ENCODE peak calls at places on chromosome 5, in seven cellular contexts. One of them, this sample, is unnamed.

GRCh38 chr5:179801304-179802206 is 5.1 kb downstream of the MGAT4B start:
- DNase-seq in stromal cell of bone marrow: no peak
- DNase-seq in body of pancreas: peak
- DNase-seq in heart left ventricle: peak
- DNase-seq in T-helper 2 cell: peak
- DNase-seq in HS-5: no peak
- DNase-seq in cardiac fibroblast: peak
- DNase-seq in this sample: peak

GRCh38 chr5:68216737-68217231 is 1.2 kb downstream of the PIK3R1 start:
- DNase-seq in HS-5: no peak
- DNase-seq in heart left ventricle: no peak
- DNase-seq in cardiac fibroblast: peak
- DNase-seq in stromal cell of bone marrow: no peak
- DNase-seq in body of pancreas: no peak
- DNase-seq in T-helper 2 cell: no peak
- DNase-seq in this sample: peak

GRCh38 chr5:80177236-80177635 is 78.6 kb downstream of the SERINC5 start:
- DNase-seq in HS-5: no peak
- DNase-seq in heart left ventricle: no peak
- DNase-seq in body of pancreas: no peak
- DNase-seq in cardiac fibroblast: no peak
- DNase-seq in stromal cell of bone marrow: no peak
- DNase-seq in T-helper 2 cell: no peak
- DNase-seq in this sample: no peak

GRCh38 chr5:127080001-127080478 is 6.7 kb upstream of the C5orf63 start:
- DNase-seq in heart left ventricle: no peak
- DNase-seq in body of pancreas: no peak
- DNase-seq in stromal cell of bone marrow: no peak
- DNase-seq in cardiac fibroblast: no peak
- DNase-seq in T-helper 2 cell: no peak
- DNase-seq in HS-5: no peak
- DNase-seq in this sample: no peak

GRCh38 chr5:52853573-52854163 is 66.0 kb downstream of the ITGA1 start:
- DNase-seq in stromal cell of bone marrow: no peak
- DNase-seq in cardiac fibroblast: no peak
- DNase-seq in heart left ventricle: no peak
- DNase-seq in body of pancreas: no peak
- DNase-seq in T-helper 2 cell: no peak
- DNase-seq in HS-5: no peak
- DNase-seq in this sample: no peak

GRCh38 chr5:2371419-2371710 is 380.1 kb downstream of the IRX2 start:
- DNase-seq in T-helper 2 cell: no peak
- DNase-seq in stromal cell of bone marrow: no peak
- DNase-seq in HS-5: no peak
- DNase-seq in body of pancreas: no peak
- DNase-seq in cardiac fibroblast: no peak
- DNase-seq in heart left ventricle: no peak
- DNase-seq in this sample: no peak

GRCh38 chr5:153619706-153620105 is 129.2 kb downstream of the GRIA1 start:
- DNase-seq in T-helper 2 cell: no peak
- DNase-seq in heart left ventricle: no peak
- DNase-seq in body of pancreas: no peak
- DNase-seq in cardiac fibroblast: peak
- DNase-seq in HS-5: no peak
- DNase-seq in stromal cell of bone marrow: no peak
- DNase-seq in this sample: no peak

GRCh38 chr5:170736966-170737365 is 46.6 kb upstream of the GABRP start:
- DNase-seq in HS-5: no peak
- DNase-seq in heart left ventricle: no peak
- DNase-seq in stromal cell of bone marrow: no peak
- DNase-seq in T-helper 2 cell: no peak
- DNase-seq in body of pancreas: no peak
- DNase-seq in cardiac fibroblast: no peak
- DNase-seq in this sample: no peak

GRCh38 chr5:176812269-176813259 is 2.2 kb downstream of the UNC5A start:
- DNase-seq in stromal cell of bone marrow: no peak
- DNase-seq in body of pancreas: no peak
- DNase-seq in HS-5: no peak
- DNase-seq in cardiac fibroblast: peak
- DNase-seq in T-helper 2 cell: no peak
- DNase-seq in heart left ventricle: no peak
- DNase-seq in this sample: no peak

GRCh38 chr5:95628154-95628810 is 8.4 kb downstream of the GPR150 start:
- DNase-seq in T-helper 2 cell: no peak
- DNase-seq in stromal cell of bone marrow: no peak
- DNase-seq in heart left ventricle: no peak
- DNase-seq in HS-5: no peak
- DNase-seq in body of pancreas: no peak
- DNase-seq in cardiac fibroblast: no peak
- DNase-seq in this sample: no peak

GRCh38 chr5:127910307-127910956 is 173.1 kb upstream of the SLC12A2 start:
- DNase-seq in HS-5: no peak
- DNase-seq in cardiac fibroblast: no peak
- DNase-seq in heart left ventricle: no peak
- DNase-seq in body of pancreas: no peak
- DNase-seq in stromal cell of bone marrow: no peak
- DNase-seq in T-helper 2 cell: no peak
- DNase-seq in this sample: no peak

GRCh38 chr5:159947708-159948358 is 31.6 kb downstream of the ADRA1B start:
- DNase-seq in heart left ventricle: no peak
- DNase-seq in body of pancreas: no peak
- DNase-seq in cardiac fibroblast: no peak
- DNase-seq in stromal cell of bone marrow: no peak
- DNase-seq in T-helper 2 cell: no peak
- DNase-seq in HS-5: no peak
- DNase-seq in this sample: peak

GRCh38 chr5:16579142-16579541 is 37.7 kb downstream of the RETREG1 start:
- DNase-seq in HS-5: no peak
- DNase-seq in stromal cell of bone marrow: no peak
- DNase-seq in body of pancreas: peak
- DNase-seq in heart left ventricle: peak
- DNase-seq in T-helper 2 cell: no peak
- DNase-seq in cardiac fibroblast: no peak
- DNase-seq in this sample: no peak

GRCh38 chr5:177447066-177447610 is 524 bp downstream of the PRR7 start:
- DNase-seq in cardiac fibroblast: peak
- DNase-seq in T-helper 2 cell: peak
- DNase-seq in heart left ventricle: no peak
- DNase-seq in HS-5: no peak
- DNase-seq in stromal cell of bone marrow: no peak
- DNase-seq in body of pancreas: peak
- DNase-seq in this sample: no peak

GRCh38 chr5:169303119-169303515 is 2.2 kb upstream of the SLIT3 start:
- DNase-seq in cardiac fibroblast: no peak
- DNase-seq in body of pancreas: no peak
- DNase-seq in stromal cell of bone marrow: no peak
- DNase-seq in HS-5: no peak
- DNase-seq in T-helper 2 cell: no peak
- DNase-seq in heart left ventricle: no peak
- DNase-seq in this sample: no peak

GRCh38 chr5:31626156-31626555 is 12.8 kb upstream of the PDZD2 start:
- DNase-seq in cardiac fibroblast: no peak
- DNase-seq in heart left ventricle: peak
- DNase-seq in body of pancreas: peak
- DNase-seq in stromal cell of bone marrow: no peak
- DNase-seq in T-helper 2 cell: no peak
- DNase-seq in HS-5: no peak
- DNase-seq in this sample: no peak

GRCh38 chr5:60522299-60522915 is 177.6 kb downstream of the DEPDC1B start:
- DNase-seq in heart left ventricle: no peak
- DNase-seq in body of pancreas: no peak
- DNase-seq in cardiac fibroblast: peak
- DNase-seq in HS-5: no peak
- DNase-seq in stromal cell of bone marrow: no peak
- DNase-seq in T-helper 2 cell: no peak
- DNase-seq in this sample: no peak

GRCh38 chr5:22238047-22238446 is 615.1 kb downstream of the CDH12 start:
- DNase-seq in cardiac fibroblast: no peak
- DNase-seq in T-helper 2 cell: no peak
- DNase-seq in heart left ventricle: no peak
- DNase-seq in HS-5: peak
- DNase-seq in stromal cell of bone marrow: no peak
- DNase-seq in body of pancreas: no peak
- DNase-seq in this sample: no peak

GRCh38 chr5:78597068-78597857 is 51.3 kb downstream of the LHFPL2 start:
- DNase-seq in cardiac fibroblast: peak
- DNase-seq in stromal cell of bone marrow: peak
- DNase-seq in heart left ventricle: no peak
- DNase-seq in body of pancreas: no peak
- DNase-seq in HS-5: no peak
- DNase-seq in T-helper 2 cell: no peak
- DNase-seq in this sample: peak

GRCh38 chr5:93578813-93579560 is 2.0 kb downstream of the NR2F1-AS1 start:
- DNase-seq in HS-5: no peak
- DNase-seq in stromal cell of bone marrow: no peak
- DNase-seq in cardiac fibroblast: peak
- DNase-seq in T-helper 2 cell: no peak
- DNase-seq in heart left ventricle: no peak
- DNase-seq in body of pancreas: peak
- DNase-seq in this sample: no peak

GRCh38 chr5:150517272-150518152 is 9.6 kb downstream of the NDST1 start:
- DNase-seq in heart left ventricle: peak
- DNase-seq in stromal cell of bone marrow: peak
- DNase-seq in cardiac fibroblast: peak
- DNase-seq in HS-5: peak
- DNase-seq in body of pancreas: peak
- DNase-seq in T-helper 2 cell: no peak
- DNase-seq in this sample: peak

GRCh38 chr5:438481-438981 is 4.4 kb upstream of the EXOC3 start:
- DNase-seq in stromal cell of bone marrow: no peak
- DNase-seq in body of pancreas: no peak
- DNase-seq in T-helper 2 cell: no peak
- DNase-seq in heart left ventricle: no peak
- DNase-seq in cardiac fibroblast: no peak
- DNase-seq in HS-5: no peak
- DNase-seq in this sample: no peak

GRCh38 chr5:132446621-132447020 is 44.0 kb downstream of the IRF1 start:
- DNase-seq in HS-5: no peak
- DNase-seq in cardiac fibroblast: peak
- DNase-seq in stromal cell of bone marrow: peak
- DNase-seq in body of pancreas: peak
- DNase-seq in heart left ventricle: peak
- DNase-seq in T-helper 2 cell: no peak
- DNase-seq in this sample: peak

GRCh38 chr5:175520321-175520720 is 42.0 kb downstream of the SFXN1 start:
- DNase-seq in HS-5: no peak
- DNase-seq in body of pancreas: no peak
- DNase-seq in T-helper 2 cell: no peak
- DNase-seq in stromal cell of bone marrow: no peak
- DNase-seq in heart left ventricle: no peak
- DNase-seq in cardiac fibroblast: no peak
- DNase-seq in this sample: no peak

This sample was measured in small intestine.